ENCODE peak calls at places on chromosomes 13 and 19, in seven cellular contexts. P, N, C, U, W, S and Q are unnamed samples. For H3K36me3, the result is how much of the 10 kb centered on the place peaks cover.

GRCh38 chr13:92719868-92720267 is 506.7 kb upstream of the GPC6 start:
- DNase-seq in P (peak), N (no peak), C (no peak), U (no peak), W (peak), S (no peak), Q (no peak)

GRCh38 chr13:41458187-41458938 is 1.0 kb downstream of the RGCC start:
- DNase-seq in P (peak), N (no peak), C (peak), U (no peak), W (no peak), S (peak), Q (no peak)

GRCh38 chr19:46726551-46726950 is 9.6 kb upstream of the PRKD2 start:
- DNase-seq in P (no peak), N (no peak), C (no peak), U (no peak), W (no peak), S (no peak), Q (no peak)

GRCh38 chr19:53079313-53079924 is 23.8 kb downstream of the ZNF160 start:
- DNase-seq in P (no peak), N (no peak), C (no peak), U (no peak), W (no peak), S (no peak), Q (no peak)

GRCh38 chr19:33293255-33294057 is 8.9 kb downstream of the CEBPA start:
- DNase-seq in P (no peak), N (peak), C (peak), U (no peak), W (no peak), S (no peak), Q (peak)

GRCh38 chr13:45473627-45474026 is 8.9 kb downstream of the COG3 start:
- DNase-seq in P (peak), N (peak), C (peak), U (no peak), W (no peak), S (no peak), Q (no peak)

GRCh38 chr13:26310003-26310402 is 56.1 kb downstream of the CDK8 start:
- DNase-seq in P (no peak), N (no peak), C (no peak), U (no peak), W (no peak), S (no peak), Q (no peak)

GRCh38 chr19:33241530-33242101 is 16.0 kb upstream of the SLC7A10 start:
- DNase-seq in P (peak), N (no peak), C (peak), U (no peak), W (no peak), S (peak), Q (no peak)

GRCh38 chr19:50203281-50204080 is at the start of gene MYH14:
- DNase-seq in P (peak), N (peak), C (peak), U (peak), W (peak), S (peak), Q (no peak)

GRCh38 chr13:40777166-40777956 is 6.4 kb upstream of the MRPS31 start:
- DNase-seq in P (peak), N (peak), C (peak), U (peak), W (no peak), S (peak), Q (no peak)

GRCh38 chr19:31885280-31885853 is 460.0 kb upstream of the ZNF507 start:
- DNase-seq in P (no peak), N (no peak), C (no peak), U (no peak), W (no peak), S (no peak), Q (no peak)

GRCh38 chr19:13036366-13036976 is 41.2 kb downstream of the NFIX start:
- DNase-seq in P (no peak), N (no peak), C (no peak), U (peak), W (no peak), S (no peak), Q (no peak)

GRCh38 chr19:30711296-30711695 is 339.1 kb downstream of the ZNF536 start:
- DNase-seq in P (peak), N (no peak), C (no peak), U (no peak), W (no peak), S (no peak), Q (no peak)

GRCh38 chr19:46976845-46977320 is 42.8 kb upstream of the NPAS1 start:
- DNase-seq in P (peak), N (no peak), C (peak), U (no peak), W (no peak), S (peak), Q (no peak)

GRCh38 chr19:30649934-30650614 is 277.9 kb downstream of the ZNF536 start:
- DNase-seq in P (peak), N (peak), C (peak), U (peak), W (no peak), S (peak), Q (peak)

GRCh38 chr19:7258840-7259395 is 35.3 kb downstream of the INSR start:
- DNase-seq in P (no peak), N (no peak), C (no peak), U (no peak), W (no peak), S (no peak), Q (no peak)

GRCh38 chr13:29583073-29583785 is 12.3 kb downstream of the SLC7A1 start:
- DNase-seq in P (no peak), N (no peak), C (no peak), U (no peak), W (no peak), S (no peak), Q (no peak)

GRCh38 chr13:60229708-60230272 is 66.1 kb upstream of the DIAPH3 start:
- DNase-seq in P (no peak), N (no peak), C (no peak), U (no peak), W (no peak), S (no peak), Q (no peak)

GRCh38 chr13:77022341-77022740 is 4.6 kb downstream of the FBXL3 start:
- DNase-seq in P (no peak), N (no peak), C (no peak), U (no peak), W (no peak), S (no peak), Q (no peak)

GRCh38 chr19:39676004-39676403 is 20.3 kb downstream of the LGALS16 start:
- DNase-seq in P (no peak), N (no peak), C (no peak), U (no peak), W (no peak), S (no peak), Q (no peak)

GRCh38 chr13:73158851-73159250 is 100.0 kb downstream of the KLF5 start:
- DNase-seq in P (no peak), N (no peak), C (no peak), U (no peak), W (no peak), S (peak), Q (no peak)

GRCh38 chr13:111228262-111229144 is 91.9 kb upstream of the TEX29 start:
- DNase-seq in P (no peak), N (no peak), C (no peak), U (no peak), W (no peak), S (no peak), Q (no peak)

GRCh38 chr19:54517483-54517882 is 14.9 kb downstream of the LAIR2 start:
- DNase-seq in P (peak), N (peak), C (peak), U (no peak), W (no peak), S (peak), Q (peak)

GRCh38 chr13:25111557-25111956 is 15.6 kb downstream of the PABPC3 start:
- DNase-seq in P (no peak), N (no peak), C (no peak), U (no peak), W (no peak), S (no peak), Q (no peak)

GRCh38 chr19:15448778-15449619 is 757 bp downstream of the WIZ start:
- DNase-seq in P (peak), N (no peak), C (peak), U (no peak), W (no peak), S (peak), Q (no peak)

GRCh38 chr13:23467048-23467931 is 33.8 kb upstream of the SACS start:
- DNase-seq in P (no peak), N (no peak), C (no peak), U (no peak), W (no peak), S (no peak), Q (no peak)

GRCh38 chr19:49533551-49534488 is 6.0 kb downstream of the RCN3 start:
- DNase-seq in P (peak), N (no peak), C (peak), U (no peak), W (no peak), S (peak), Q (no peak)

GRCh38 chr13:32804673-32805260 is 211.5 kb upstream of the KL start:
- DNase-seq in P (no peak), N (no peak), C (no peak), U (no peak), W (no peak), S (no peak), Q (no peak)

GRCh38 chr19:9435279-9436268 is at the start of gene ZNF266:
- DNase-seq in P (peak), N (peak), C (peak), U (peak), W (peak), S (peak), Q (peak)
- TF ChIP-seq POLR2AphosphoS5 in P (peak), N (peak), C (peak), U (peak), W (peak), S (peak), Q (peak)

DNA sequence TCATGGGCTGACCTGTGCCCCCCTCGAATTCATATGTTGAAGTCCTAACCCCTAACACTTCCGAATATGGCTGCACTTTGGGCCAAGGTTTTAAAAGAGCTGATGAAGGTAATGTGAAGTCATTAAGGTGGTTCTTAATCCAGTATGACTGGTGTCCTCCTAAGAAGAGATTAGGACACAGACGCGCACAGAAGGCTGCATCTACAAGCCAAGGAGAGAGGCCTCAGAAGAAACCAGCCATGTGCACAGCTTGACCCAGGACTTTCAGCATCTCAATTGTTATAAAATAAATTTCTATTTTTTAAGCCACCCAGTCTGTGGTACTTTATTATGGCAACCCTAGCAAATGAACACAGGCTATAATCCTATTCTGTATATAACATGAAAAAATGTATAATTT is 99.9 kb downstream of the DOCK9 start:
- DNase-seq in P (no peak), N (no peak), C (no peak), U (no peak), W (no peak), S (no peak), Q (no peak)
- H3K36me3 ChIP-seq in P (under half), N (under half), C (half or more), U (under half), W (under half), S (half or more), Q (under half)

DNA sequence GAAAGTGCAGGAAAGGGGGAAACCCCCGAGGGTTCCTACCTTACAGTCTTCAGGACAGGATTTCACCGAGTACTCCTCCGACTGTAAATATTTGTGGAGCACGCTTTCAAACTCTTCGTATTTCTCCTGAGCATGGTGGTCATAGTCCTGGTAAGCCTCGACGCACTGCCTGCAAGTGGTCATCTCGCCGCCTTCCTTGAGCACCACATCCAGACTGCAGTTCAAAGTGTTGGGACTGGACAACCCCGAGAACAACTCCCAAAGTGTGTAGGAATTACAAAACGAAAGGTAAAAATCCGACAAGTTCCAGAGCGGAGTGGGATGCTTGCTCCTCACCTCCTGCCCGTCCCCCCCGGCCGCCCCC is 349.7 kb downstream of the LIG4 start:
- DNase-seq in P (no peak), N (no peak), C (no peak), U (no peak), W (no peak), S (no peak), Q (no peak)
- TF ChIP-seq EZH2 in P (no peak), N (no peak), C (no peak), U (no peak), W (no peak), S (no peak), Q (no peak)

GRCh38 chr13:112959206-112959605 is 9.8 kb upstream of the MCF2L start:
- DNase-seq in P (no peak), N (peak), C (no peak), U (no peak), W (no peak), S (no peak), Q (no peak)
- TF ChIP-seq POLR2AphosphoS5 in P (no peak), N (no peak), C (no peak), U (no peak), W (no peak), S (no peak), Q (no peak)

GRCh38 chr13:101712026-101712348 is 259.5 kb downstream of the ITGBL1 start:
- DNase-seq in P (no peak), N (no peak), C (no peak), U (no peak), W (no peak), S (peak), Q (no peak)

GRCh38 chr13:101714195-101714594 is 261.7 kb downstream of the ITGBL1 start:
- DNase-seq in P (no peak), N (no peak), C (no peak), U (no peak), W (no peak), S (no peak), Q (no peak)

GRCh38 chr13:101709952-101710351 is 257.5 kb downstream of the ITGBL1 start:
- DNase-seq in P (peak), N (peak), C (no peak), U (no peak), W (no peak), S (no peak), Q (no peak)

GRCh38 chr13:101708115-101708514 is 255.6 kb downstream of the ITGBL1 start:
- DNase-seq in P (peak), N (no peak), C (no peak), U (no peak), W (no peak), S (no peak), Q (no peak)

DNA sequence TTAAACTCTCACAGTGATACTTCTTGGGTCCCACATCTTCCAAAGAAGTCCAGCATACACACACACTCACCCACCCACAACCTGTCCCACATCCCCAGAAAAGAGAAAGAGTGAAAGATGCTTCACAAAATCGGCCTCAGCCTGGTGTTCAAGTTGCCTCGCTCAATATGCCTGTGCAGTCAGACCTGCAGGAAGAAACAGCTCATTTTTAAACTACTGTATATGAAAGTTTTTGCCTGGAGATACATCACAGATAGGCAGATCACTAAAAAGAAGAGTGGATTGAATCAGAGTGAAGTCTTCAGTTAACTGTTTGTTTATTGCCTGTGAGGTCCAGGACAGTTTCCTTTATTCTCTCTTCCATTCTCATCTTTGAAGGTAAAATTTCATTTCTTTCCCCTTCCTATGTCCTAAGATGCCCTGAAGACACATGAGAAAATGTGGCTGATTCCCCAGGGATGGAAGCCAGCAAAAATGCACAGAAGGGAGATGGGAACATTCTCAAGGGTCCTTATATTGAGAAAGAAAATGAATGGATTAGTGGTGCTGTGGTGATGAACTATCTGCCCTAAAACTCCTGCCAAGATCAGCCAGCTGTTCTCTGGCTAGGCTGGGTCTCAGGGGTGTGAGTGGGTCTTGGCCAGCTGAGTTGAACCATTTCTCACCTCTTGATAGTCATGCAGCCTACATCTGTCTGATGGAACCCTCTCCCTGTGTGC is 259.0 kb downstream of the ITGBL1 start:
- DNase-seq in P (no peak), N (no peak), C (no peak), U (no peak), W (no peak), S (no peak), Q (no peak)
- H3K36me3 ChIP-seq in P (under half), N (under half), C (under half), U (under half), W (under half), S (under half), Q (under half)

DNA sequence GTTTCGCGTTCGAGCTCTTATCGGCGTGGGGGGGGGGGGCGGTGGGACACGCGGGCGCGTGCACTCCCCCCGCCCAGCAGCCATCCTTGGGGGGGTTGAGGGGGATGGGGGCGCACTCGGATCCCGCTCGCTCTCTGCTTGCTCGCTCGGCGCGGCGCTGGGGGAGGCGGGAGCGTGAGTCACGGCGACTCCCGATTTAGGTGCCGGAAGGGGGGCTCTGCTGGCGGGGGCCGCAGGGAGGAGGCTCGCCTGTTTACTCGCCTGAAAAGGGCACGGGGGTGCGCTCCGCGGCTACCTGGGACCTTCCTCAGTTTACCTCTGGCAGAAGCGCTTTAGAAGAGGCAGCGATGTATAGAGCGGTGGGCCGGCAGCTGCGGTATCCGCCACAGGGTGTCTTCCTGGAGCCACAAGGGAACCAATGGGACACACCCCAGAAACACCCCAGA is 1.1 kb upstream of the PDE4A start:
- DNase-seq in P (no peak), N (no peak), C (peak), U (no peak), W (no peak), S (no peak), Q (no peak)
- TF ChIP-seq EZH2 in P (no peak), N (no peak), C (no peak), U (no peak), W (no peak), S (no peak), Q (no peak)

GRCh38 chr13:44243198-44243852 is 130.3 kb upstream of the SERP2 start:
- DNase-seq in P (peak), N (peak), C (peak), U (peak), W (peak), S (peak), Q (no peak)
- TF ChIP-seq POLR2AphosphoS5 in P (no peak), N (no peak), C (no peak), U (peak), W (no peak), S (peak), Q (no peak)